ENCODE peak calls at places on chromosomes 4 and X, in four cellular contexts. One of them, this sample, is unnamed.
A peak's percentile ranks its signal among the peaks of the same experiment; 100 is the strongest.

GRCh38 chr4:6925357-6925836 is 15.8 kb downstream of the TBC1D14 start:
- DNase-seq in colonic mucosa: no peak
- DNase-seq in neural progenitor cell: no peak
- DNase-seq in astrocyte: no peak
- DNase-seq in this sample: no peak

GRCh38 chr4:77877771-77878170 is 15.1 kb downstream of the MRPL1 start:
- DNase-seq in colonic mucosa: no peak
- DNase-seq in neural progenitor cell: no peak
- DNase-seq in astrocyte: no peak
- DNase-seq in this sample: no peak

GRCh38 chr4:159191989-159192388 is 89.1 kb downstream of the RAPGEF2 start:
- DNase-seq in neural progenitor cell: peak; percentile 70
- DNase-seq in astrocyte: peak; percentile 83
- DNase-seq in colonic mucosa: no peak
- DNase-seq in this sample: no peak

GRCh38 chr4:52862605-52863236 is 604 bp downstream of the RASL11B start:
- DNase-seq in colonic mucosa: no peak
- DNase-seq in astrocyte: no peak
- DNase-seq in neural progenitor cell: no peak
- DNase-seq in this sample: no peak

GRCh38 chrX:100743009-100743615 is 11.2 kb upstream of the SYTL4 start:
- DNase-seq in colonic mucosa: no peak
- DNase-seq in astrocyte: peak; percentile 32
- DNase-seq in neural progenitor cell: no peak
- DNase-seq in this sample: no peak

GRCh38 chr4:84063618-84064017 is 435.5 kb downstream of the NKX6-1 start:
- DNase-seq in astrocyte: no peak
- DNase-seq in colonic mucosa: no peak
- DNase-seq in neural progenitor cell: no peak
- DNase-seq in this sample: peak; percentile 49

GRCh38 chr4:154741877-154742851 is 1.6 kb upstream of the LRAT start:
- DNase-seq in colonic mucosa: no peak
- DNase-seq in astrocyte: peak; percentile 6
- DNase-seq in neural progenitor cell: peak; percentile 89
- DNase-seq in this sample: no peak

GRCh38 chr4:118814054-118814453 is 21.9 kb downstream of the SEC24D start:
- DNase-seq in colonic mucosa: no peak
- DNase-seq in astrocyte: no peak
- DNase-seq in neural progenitor cell: no peak
- DNase-seq in this sample: no peak

GRCh38 chr4:168212656-168213055 is 105.9 kb downstream of the DDX60 start:
- DNase-seq in colonic mucosa: no peak
- DNase-seq in neural progenitor cell: no peak
- DNase-seq in astrocyte: no peak
- DNase-seq in this sample: no peak

GRCh38 chrX:110143454-110144210 is 140.7 kb downstream of the TMEM164 start:
- DNase-seq in colonic mucosa: no peak
- DNase-seq in astrocyte: no peak
- DNase-seq in neural progenitor cell: no peak
- DNase-seq in this sample: no peak

GRCh38 chr4:69750346-69750745 is 10.1 kb downstream of the SULT1B1 start:
- DNase-seq in colonic mucosa: no peak
- DNase-seq in neural progenitor cell: no peak
- DNase-seq in astrocyte: peak; percentile 9
- DNase-seq in this sample: no peak

GRCh38 chr4:89836897-89837384 is at the start of gene SNCA:
- DNase-seq in astrocyte: peak; percentile 53
- DNase-seq in neural progenitor cell: peak; percentile 88
- DNase-seq in colonic mucosa: peak; percentile 54
- DNase-seq in this sample: peak; percentile 96

GRCh38 chr4:1297023-1297395 is 7.3 kb downstream of the MAEA start:
- DNase-seq in neural progenitor cell: no peak
- DNase-seq in colonic mucosa: no peak
- DNase-seq in astrocyte: no peak
- DNase-seq in this sample: no peak

GRCh38 chrX:129653985-129654651 is 638 bp downstream of the APLN start:
- DNase-seq in neural progenitor cell: no peak
- DNase-seq in colonic mucosa: no peak
- DNase-seq in astrocyte: no peak
- DNase-seq in this sample: peak; percentile 32

GRCh38 chrX:68918202-68918601 is 89.4 kb downstream of the EFNB1 start:
- DNase-seq in astrocyte: no peak
- DNase-seq in colonic mucosa: no peak
- DNase-seq in neural progenitor cell: no peak
- DNase-seq in this sample: no peak

GRCh38 chrX:70434352-70434866 is 10.2 kb upstream of the DLG3 start:
- DNase-seq in astrocyte: peak; percentile 58
- DNase-seq in neural progenitor cell: peak; percentile 92
- DNase-seq in colonic mucosa: peak; percentile 92
- DNase-seq in this sample: peak; percentile 89

GRCh38 chr4:38672247-38673071 is 8.5 kb downstream of the KLF3 start:
- DNase-seq in neural progenitor cell: peak; percentile 91
- DNase-seq in colonic mucosa: peak; percentile 40
- DNase-seq in astrocyte: no peak
- DNase-seq in this sample: peak; percentile 94

GRCh38 chrX:46758163-46758955 is 559 bp downstream of the SLC9A7 start:
- DNase-seq in astrocyte: no peak
- DNase-seq in neural progenitor cell: no peak
- DNase-seq in colonic mucosa: no peak
- DNase-seq in this sample: peak; percentile 22

GRCh38 chr4:3863841-3864734 is 97.9 kb downstream of the ADRA2C start:
- DNase-seq in neural progenitor cell: no peak
- DNase-seq in colonic mucosa: no peak
- DNase-seq in astrocyte: no peak
- DNase-seq in this sample: peak; percentile 52

GRCh38 chr4:114497116-114497515 is 101.5 kb upstream of the UGT8 start:
- DNase-seq in neural progenitor cell: no peak
- DNase-seq in colonic mucosa: no peak
- DNase-seq in astrocyte: no peak
- DNase-seq in this sample: no peak

GRCh38 chr4:6641164-6641970 is 882 bp downstream of the MRFAP1 start:
- DNase-seq in neural progenitor cell: peak; percentile 59
- DNase-seq in colonic mucosa: peak; percentile 61
- DNase-seq in astrocyte: peak; percentile 51
- DNase-seq in this sample: peak; percentile 35

GRCh38 chr4:77015390-77015789 is 60.4 kb downstream of the CCNI start:
- DNase-seq in astrocyte: peak; percentile 85
- DNase-seq in colonic mucosa: no peak
- DNase-seq in neural progenitor cell: no peak
- DNase-seq in this sample: no peak

GRCh38 chrX:41381685-41382084 is 47.7 kb downstream of the DDX3X start:
- DNase-seq in colonic mucosa: peak; percentile 62
- DNase-seq in astrocyte: peak; percentile 68
- DNase-seq in neural progenitor cell: peak; percentile 51
- DNase-seq in this sample: no peak

GRCh38 chr4:185839204-185839712 is 27.3 kb upstream of the SORBS2 start:
- DNase-seq in neural progenitor cell: peak; percentile 77
- DNase-seq in astrocyte: peak; percentile 97
- DNase-seq in colonic mucosa: peak; percentile 38
- DNase-seq in this sample: no peak

GRCh38 chr4:186196063-186196462 is 4.7 kb downstream of the CYP4V2 start:
- DNase-seq in astrocyte: no peak
- DNase-seq in colonic mucosa: no peak
- DNase-seq in neural progenitor cell: no peak
- DNase-seq in this sample: no peak

GRCh38 chr4:77994194-77994721 is 62.9 kb upstream of the FRAS1 start:
- DNase-seq in neural progenitor cell: peak; percentile 85
- DNase-seq in astrocyte: peak; percentile 60
- DNase-seq in colonic mucosa: peak; percentile 18
- DNase-seq in this sample: peak; percentile 53

GRCh38 chrX:145630806-145631435 is 186.7 kb upstream of the SLITRK2 start:
- DNase-seq in colonic mucosa: no peak
- DNase-seq in astrocyte: no peak
- DNase-seq in neural progenitor cell: no peak
- DNase-seq in this sample: no peak

GRCh38 chrX:115968436-115969252 is 201.9 kb upstream of the AGTR2 start:
- DNase-seq in astrocyte: peak; percentile 8
- DNase-seq in colonic mucosa: peak; percentile 59
- DNase-seq in neural progenitor cell: peak; percentile 87
- DNase-seq in this sample: no peak

GRCh38 chr4:146450524-146450923 is 71.2 kb downstream of the SLC10A7 start:
- DNase-seq in astrocyte: no peak
- DNase-seq in colonic mucosa: no peak
- DNase-seq in neural progenitor cell: no peak
- DNase-seq in this sample: no peak

GRCh38 chr4:65954416-65954815 is 284.1 kb upstream of the EPHA5 start:
- DNase-seq in astrocyte: no peak
- DNase-seq in colonic mucosa: no peak
- DNase-seq in neural progenitor cell: no peak
- DNase-seq in this sample: no peak

GRCh38 chr4:148539387-148539786 is 97.2 kb upstream of the NR3C2 start:
- DNase-seq in astrocyte: no peak
- DNase-seq in colonic mucosa: peak; percentile 82
- DNase-seq in neural progenitor cell: no peak
- DNase-seq in this sample: no peak

GRCh38 chrX:154019633-154020499 is at the start of gene IRAK1:
- DNase-seq in colonic mucosa: peak; percentile 51
- DNase-seq in astrocyte: no peak
- DNase-seq in neural progenitor cell: peak; percentile 70
- DNase-seq in this sample: peak; percentile 66

GRCh38 chr4:88953400-88953799 is 103.6 kb downstream of the FAM13A start:
- DNase-seq in colonic mucosa: no peak
- DNase-seq in neural progenitor cell: no peak
- DNase-seq in astrocyte: no peak
- DNase-seq in this sample: no peak

GRCh38 chr4:128810331-128810870 is 901 bp downstream of the JADE1 start:
- DNase-seq in neural progenitor cell: peak; percentile 23
- DNase-seq in astrocyte: peak; percentile 64
- DNase-seq in colonic mucosa: peak; percentile 38
- DNase-seq in this sample: peak; percentile 34

GRCh38 chr4:170047774-170048354 is 21.7 kb upstream of the MFAP3L start:
- DNase-seq in neural progenitor cell: peak; percentile 77
- DNase-seq in colonic mucosa: peak; percentile 55
- DNase-seq in astrocyte: peak; percentile 26
- DNase-seq in this sample: peak; percentile 66

GRCh38 chrX:153507484-153508178 is 9.8 kb upstream of the ATP2B3 start:
- DNase-seq in colonic mucosa: peak; percentile 80
- DNase-seq in neural progenitor cell: peak; percentile 80
- DNase-seq in astrocyte: no peak
- DNase-seq in this sample: peak; percentile 93

GRCh38 chr4:185535818-185536729 is 767 bp upstream of the PDLIM3 start:
- DNase-seq in astrocyte: no peak
- DNase-seq in neural progenitor cell: no peak
- DNase-seq in colonic mucosa: no peak
- DNase-seq in this sample: no peak

GRCh38 chr4:7647932-7648812 is 213.4 kb upstream of the PSAPL1 start:
- DNase-seq in neural progenitor cell: no peak
- DNase-seq in astrocyte: peak; percentile 57
- DNase-seq in colonic mucosa: no peak
- DNase-seq in this sample: no peak

GRCh38 chr4:169859366-169860216 is 101.8 kb upstream of the HPF1 start:
- DNase-seq in astrocyte: no peak
- DNase-seq in colonic mucosa: peak; percentile 39
- DNase-seq in neural progenitor cell: peak; percentile 13
- DNase-seq in this sample: no peak

DNA sequence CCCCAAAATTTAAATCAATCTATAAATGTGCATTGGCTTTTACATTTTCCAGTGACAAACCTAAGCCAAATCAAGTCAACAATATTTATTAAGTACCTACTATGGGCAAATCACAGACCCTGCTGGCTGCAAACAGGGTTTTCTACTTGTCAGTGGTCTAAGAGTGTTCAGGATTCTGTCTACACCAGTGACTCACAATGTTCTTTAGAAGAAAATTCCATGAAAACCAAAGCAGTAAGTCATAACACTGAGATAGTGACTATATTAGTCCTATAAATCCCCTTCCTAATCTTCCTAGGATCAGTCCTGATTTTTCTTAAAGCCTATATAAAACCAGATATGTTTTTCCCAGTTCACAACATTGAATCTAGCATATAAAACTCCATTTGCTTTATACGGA is 69.7 kb downstream of the PPP3CA start:
- DNase-seq in astrocyte: peak; percentile 83
- DNase-seq in colonic mucosa: no peak
- DNase-seq in neural progenitor cell: no peak
- DNase-seq in this sample: no peak
- TF ChIP-seq CTCF in astrocyte: no peak
- TF ChIP-seq CTCF in colonic mucosa: no peak
- TF ChIP-seq CTCF in neural progenitor cell: no peak
- TF ChIP-seq CTCF in this sample: no peak

GRCh38 chr4:172736046-172736445 is 432.6 kb upstream of the GALNT7 start:
- DNase-seq in astrocyte: no peak
- DNase-seq in colonic mucosa: no peak
- DNase-seq in neural progenitor cell: no peak
- DNase-seq in this sample: no peak
- H3K9me3 ChIP-seq in astrocyte: peaks cover 7% of the 10 kb centered on the region
- H3K9me3 ChIP-seq in colonic mucosa: no peaks in the 10 kb centered on the region
- H3K9me3 ChIP-seq in neural progenitor cell: peaks cover 11% of the 10 kb centered on the region
- H3K9me3 ChIP-seq in this sample: peaks cover 24% of the 10 kb centered on the region

GRCh38 chr4:108620933-108621905 is 843 bp downstream of the RPL34 start:
- DNase-seq in astrocyte: peak; percentile 33
- DNase-seq in colonic mucosa: no peak
- DNase-seq in neural progenitor cell: no peak
- DNase-seq in this sample: no peak

GRCh38 chr4:108622022-108622421 is 1.6 kb downstream of the RPL34 start:
- DNase-seq in colonic mucosa: no peak
- DNase-seq in neural progenitor cell: no peak
- DNase-seq in astrocyte: no peak
- DNase-seq in this sample: no peak

GRCh38 chr4:108620101-108620932 is at the start of gene RPL34:
- DNase-seq in neural progenitor cell: peak; percentile 95
- DNase-seq in astrocyte: peak; percentile 98
- DNase-seq in colonic mucosa: peak; percentile 98
- DNase-seq in this sample: peak; percentile 98

GRCh38 chr4:108624263-108625056 is 4.1 kb downstream of the RPL34 start:
- DNase-seq in colonic mucosa: no peak
- DNase-seq in neural progenitor cell: no peak
- DNase-seq in astrocyte: no peak
- DNase-seq in this sample: no peak

DNA sequence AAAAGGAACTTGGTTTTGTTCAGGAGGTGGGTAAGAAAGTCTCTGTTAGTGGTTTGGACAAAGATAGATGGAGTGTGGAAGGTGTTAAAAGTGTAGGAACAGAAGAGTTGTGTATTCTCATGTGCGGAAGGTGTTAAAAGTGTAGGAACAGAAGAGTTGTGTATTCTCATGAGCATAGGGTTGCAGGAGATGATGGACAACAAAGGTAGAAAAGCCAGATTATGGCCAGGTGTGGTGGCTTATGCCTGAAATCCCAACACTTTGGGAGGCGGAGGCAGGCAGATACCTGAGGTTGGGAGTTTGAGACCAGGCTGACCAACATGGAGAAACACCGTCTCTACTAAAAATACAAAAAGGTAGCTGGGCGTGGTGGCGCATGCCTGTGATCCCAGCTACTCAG is 2.5 kb downstream of the RPL34 start:
- DNase-seq in colonic mucosa: no peak
- DNase-seq in astrocyte: no peak
- DNase-seq in neural progenitor cell: no peak
- DNase-seq in this sample: no peak
- H3K27ac ChIP-seq in colonic mucosa: no peak overlapping the region
- H3K27ac ChIP-seq in astrocyte: no peak overlapping the region
- H3K27ac ChIP-seq in neural progenitor cell: no peak overlapping the region
- H3K27ac ChIP-seq in this sample: no peak overlapping the region

GRCh38 chr4:55853484-55854046 is at the start of gene EXOC1:
- DNase-seq in neural progenitor cell: peak; percentile 96
- DNase-seq in colonic mucosa: peak; percentile 100
- DNase-seq in astrocyte: peak; percentile 92
- DNase-seq in this sample: peak; percentile 97
- TF ChIP-seq CTCF in neural progenitor cell: no peak
- TF ChIP-seq CTCF in colonic mucosa: no peak
- TF ChIP-seq CTCF in astrocyte: no peak
- TF ChIP-seq CTCF in this sample: no peak

GRCh38 chrX:17036172-17036961 is 89.9 kb downstream of the REPS2 start:
- DNase-seq in neural progenitor cell: no peak
- DNase-seq in astrocyte: no peak
- DNase-seq in colonic mucosa: no peak
- DNase-seq in this sample: no peak
- H3K9me3 ChIP-seq in neural progenitor cell: no peaks in the 10 kb centered on the region
- H3K9me3 ChIP-seq in astrocyte: no peaks in the 10 kb centered on the region
- H3K9me3 ChIP-seq in colonic mucosa: no peaks in the 10 kb centered on the region
- H3K9me3 ChIP-seq in this sample: no peaks in the 10 kb centered on the region